ENCODE peak calls at places on chromosomes 5 and 9, in seven cellular contexts. R is NCI-H748 treated with DMSO at 0.1 percent for 48 hours, L is KBM-7, E is GM12865, O is activated T-cell treated with anti-CD3 and anti-CD28 coated beads for 24 hours, C is NCI-H1417 treated with DMSO at 0.1 percent for 48 hours, Z is T1000. A is an unnamed sample.

GRCh38 chr5:171391996-171392577 is 4.4 kb downstream of the NPM1 start:
- DNase-seq in R (no peak), L (no peak), E (no peak), O (no peak), C (no peak), Z (no peak), A (no peak)

GRCh38 chr5:1448511-1449011 is 3.3 kb upstream of the SLC6A3 start:
- DNase-seq in R (no peak), L (no peak), E (no peak), O (peak), C (no peak), Z (no peak), A (no peak)

GRCh38 chr5:98585661-98586310 is 187.7 kb upstream of the RGMB start:
- DNase-seq in R (no peak), L (no peak), E (no peak), O (no peak), C (no peak), Z (no peak), A (no peak)

GRCh38 chr9:136401173-136401922 is 1.4 kb upstream of the SNAPC4 start:
- DNase-seq in R (no peak), L (no peak), E (no peak), O (no peak), C (no peak), Z (no peak), A (no peak)

GRCh38 chr5:39177629-39177959 is 41.8 kb downstream of the FYB1 start:
- DNase-seq in R (no peak), L (peak), E (peak), O (no peak), C (no peak), Z (no peak), A (peak)

GRCh38 chr9:13806731-13807130 is 507.2 kb downstream of the NFIB start:
- DNase-seq in R (no peak), L (no peak), E (no peak), O (no peak), C (no peak), Z (no peak), A (no peak)

GRCh38 chr5:180318456-180319089 is 26.7 kb upstream of the MAPK9 start:
- DNase-seq in R (no peak), L (no peak), E (no peak), O (no peak), C (no peak), Z (no peak), A (no peak)

GRCh38 chr5:89293849-89294248 is 410.9 kb upstream of the MEF2C start:
- DNase-seq in R (no peak), L (peak), E (no peak), O (no peak), C (no peak), Z (no peak), A (peak)

GRCh38 chr5:76799588-76799987 is 19.2 kb upstream of the F2RL1 start:
- DNase-seq in R (no peak), L (no peak), E (no peak), O (no peak), C (no peak), Z (no peak), A (no peak)

GRCh38 chr5:80229902-80230255 is 26.0 kb downstream of the SERINC5 start:
- DNase-seq in R (no peak), L (no peak), E (no peak), O (no peak), C (no peak), Z (no peak), A (no peak)

GRCh38 chr9:73565026-73565425 is 413.4 kb downstream of the ANXA1 start:
- DNase-seq in R (no peak), L (no peak), E (no peak), O (no peak), C (no peak), Z (no peak), A (no peak)